ENCODE peak calls at places on chromosomes 16 and 17, in ten cellular contexts. E, O, R, K, D, B, J, V, Q and N are unnamed samples.
A peak's percentile ranks its signal among the peaks of the same experiment; 100 is the strongest.

GRCh38 chr16:84446596-84447392 is 57.7 kb downstream of the MEAK7 start:
- DNase-seq in E (no peak), O (no peak), R (no peak), K (no peak), D (no peak), B (no peak), J (no peak), V (no peak), Q (no peak), N (no peak)

GRCh38 chr16:87685766-87686165 is 80.0 kb downstream of the KLHDC4 start:
- DNase-seq in E (no peak), O (no peak), R (no peak), K (no peak), D (no peak), B (no peak), J (no peak), V (no peak), Q (no peak), N (no peak)

GRCh38 chr17:14296511-14296910 is 4.4 kb upstream of the HS3ST3B1 start:
- DNase-seq in E (no peak), O (no peak), R (no peak), K (no peak), D (no peak), B (no peak), J (no peak), V (no peak), Q (no peak), N (no peak)

GRCh38 chr17:62855136-62855535 is 47.0 kb upstream of the MARCHF10 start:
- DNase-seq in E (no peak), O (no peak), R (no peak), K (no peak), D (no peak), B (no peak), J (no peak), V (no peak), Q (no peak), N (no peak)

GRCh38 chr16:26982422-26982821 is 84.3 kb upstream of the C16orf82 start:
- DNase-seq in E (no peak), O (no peak), R (no peak), K (no peak), D (no peak), B (no peak), J (no peak), V (no peak), Q (no peak), N (no peak)

GRCh38 chr17:69637399-69638165 is 223.1 kb downstream of the MAP2K6 start:
- DNase-seq in E (no peak), O (no peak), R (no peak), K (no peak), D (no peak), B (no peak), J (no peak), V (no peak), Q (no peak), N (peak; percentile 5)

GRCh38 chr17:68794636-68795503 is 160.3 kb downstream of the ABCA8 start:
- DNase-seq in E (no peak), O (no peak), R (peak; percentile 49), K (no peak), D (no peak), B (no peak), J (no peak), V (peak; percentile 51), Q (no peak), N (peak; percentile 98)

GRCh38 chr16:31087481-31087880 is 1.3 kb downstream of the PRSS53 start:
- DNase-seq in E (no peak), O (no peak), R (no peak), K (no peak), D (no peak), B (no peak), J (no peak), V (no peak), Q (no peak), N (no peak)

GRCh38 chr16:79977974-79978836 is 377.7 kb upstream of the MAF start:
- DNase-seq in E (no peak), O (no peak), R (no peak), K (no peak), D (no peak), B (no peak), J (no peak), V (no peak), Q (no peak), N (no peak)

GRCh38 chr17:53736516-53737274 is 86.0 kb upstream of the KIF2B start:
- DNase-seq in E (no peak), O (no peak), R (no peak), K (no peak), D (no peak), B (no peak), J (no peak), V (no peak), Q (no peak), N (no peak)

GRCh38 chr16:65319621-65320231 is 197.9 kb upstream of the CDH11 start:
- DNase-seq in E (no peak), O (no peak), R (no peak), K (no peak), D (no peak), B (no peak), J (no peak), V (no peak), Q (no peak), N (no peak)

GRCh38 chr17:43021739-43022512 is at the start of gene VAT1:
- DNase-seq in E (peak; percentile 73), O (peak; percentile 33), R (peak; percentile 90), K (peak; percentile 37), D (no peak), B (peak; percentile 75), J (peak; percentile 87), V (peak; percentile 64), Q (peak; percentile 91), N (peak; percentile 75)

GRCh38 chr17:50893183-50893993 is 27.2 kb upstream of the TOB1 start:
- DNase-seq in E (no peak), O (no peak), R (peak; percentile 88), K (peak; percentile 42), D (no peak), B (no peak), J (no peak), V (peak; percentile 76), Q (no peak), N (peak; percentile 91)

GRCh38 chr16:75224683-75225082 is 5.9 kb downstream of the CTRB1 start:
- DNase-seq in E (no peak), O (no peak), R (no peak), K (no peak), D (no peak), B (no peak), J (no peak), V (no peak), Q (no peak), N (no peak)

GRCh38 chr16:17499223-17499902 is 28.6 kb upstream of the XYLT1 start:
- DNase-seq in E (no peak), O (no peak), R (no peak), K (no peak), D (no peak), B (no peak), J (no peak), V (no peak), Q (no peak), N (no peak)

GRCh38 chr16:48384982-48385271 is 286 bp downstream of the SIAH1 start:
- DNase-seq in E (peak; percentile 50), O (no peak), R (no peak), K (no peak), D (no peak), B (no peak), J (peak; percentile 87), V (no peak), Q (peak; percentile 73), N (no peak)

GRCh38 chr17:61399131-61400057 is at the start of gene TBX2:
- DNase-seq in E (no peak), O (no peak), R (no peak), K (no peak), D (no peak), B (peak; percentile 88), J (peak; percentile 72), V (no peak), Q (peak; percentile 94), N (no peak)

GRCh38 chr16:87789437-87790277 is 23.9 kb upstream of the KLHDC4 start:
- DNase-seq in E (no peak), O (no peak), R (no peak), K (no peak), D (no peak), B (no peak), J (no peak), V (no peak), Q (no peak), N (no peak)

GRCh38 chr16:72985148-72985882 is 62.6 kb downstream of the ZFHX3 start:
- DNase-seq in E (no peak), O (no peak), R (no peak), K (no peak), D (no peak), B (no peak), J (no peak), V (no peak), Q (no peak), N (no peak)

GRCh38 chr16:85750827-85751641 is at the start of gene C16orf74:
- DNase-seq in E (no peak), O (no peak), R (no peak), K (no peak), D (no peak), B (peak; percentile 36), J (peak; percentile 35), V (no peak), Q (peak; percentile 63), N (no peak)

GRCh38 chr17:17613708-17614114 is 22.2 kb upstream of the PEMT start:
- DNase-seq in E (no peak), O (no peak), R (peak; percentile 56), K (peak; percentile 18), D (no peak), B (peak; percentile 41), J (peak; percentile 24), V (no peak), Q (peak; percentile 63), N (peak; percentile 38)

GRCh38 chr17:18185391-18185790 is 1.8 kb downstream of the ALKBH5 start:
- DNase-seq in E (no peak), O (no peak), R (no peak), K (no peak), D (no peak), B (no peak), J (no peak), V (no peak), Q (no peak), N (peak; percentile 41)

GRCh38 chr17:73003487-73003886 is 89.0 kb downstream of the SLC39A11 start:
- DNase-seq in E (no peak), O (no peak), R (no peak), K (no peak), D (no peak), B (no peak), J (no peak), V (no peak), Q (no peak), N (no peak)

GRCh38 chr17:348692-349425 is 3.7 kb downstream of the RPH3AL start:
- DNase-seq in E (peak; percentile 19), O (no peak), R (no peak), K (peak; percentile 28), D (no peak), B (peak; percentile 39), J (peak; percentile 50), V (no peak), Q (no peak), N (no peak)

GRCh38 chr17:40963838-40964237 is 2.9 kb downstream of the KRT39 start:
- DNase-seq in E (no peak), O (no peak), R (no peak), K (no peak), D (no peak), B (no peak), J (no peak), V (no peak), Q (no peak), N (no peak)

GRCh38 chr17:4074831-4075495 is 67.9 kb downstream of the ZZEF1 start:
- DNase-seq in E (no peak), O (no peak), R (peak; percentile 24), K (no peak), D (no peak), B (peak; percentile 10), J (peak; percentile 3), V (no peak), Q (peak; percentile 16), N (peak; percentile 37)

GRCh38 chr16:27236635-27237228 is 31.8 kb downstream of the NSMCE1 start:
- DNase-seq in E (no peak), O (no peak), R (no peak), K (no peak), D (no peak), B (no peak), J (no peak), V (no peak), Q (no peak), N (no peak)

GRCh38 chr16:3249451-3249850 is 7.0 kb downstream of the MEFV start:
- DNase-seq in E (no peak), O (no peak), R (no peak), K (no peak), D (no peak), B (no peak), J (no peak), V (no peak), Q (no peak), N (no peak)